ENCODE peak calls at places on chromosomes 6 and 20, in five cellular contexts. N, T, Q, W and V are unnamed samples.

GRCh38 chr20:297098-297924 is at the start of gene ZCCHC3:
- DNase-seq in N (peak; percentile 88), T (peak; percentile 93), Q (peak; percentile 74), W (peak; percentile 76), V (peak; percentile 86)

GRCh38 chr20:60056345-60057122 is 98.3 kb downstream of the CDH26 start:
- DNase-seq in N (no peak), T (no peak), Q (no peak), W (no peak), V (no peak)

GRCh38 chr6:29887330-29887818 is 55.0 kb upstream of the HLA-A start:
- DNase-seq in N (peak; percentile 52), T (peak; percentile 21), Q (no peak), W (no peak), V (no peak)

GRCh38 chr6:31180500-31180899 is 10.0 kb upstream of the POU5F1 start:
- DNase-seq in N (peak; percentile 87), T (peak; percentile 81), Q (peak; percentile 28), W (no peak), V (no peak)

GRCh38 chr6:88623531-88623930 is 339.9 kb downstream of the RNGTT start:
- DNase-seq in N (no peak), T (no peak), Q (no peak), W (no peak), V (no peak)

GRCh38 chr6:169669889-169670288 is 31.9 kb downstream of the WDR27 start:
- DNase-seq in N (no peak), T (peak; percentile 25), Q (peak; percentile 58), W (no peak), V (no peak)

GRCh38 chr6:16436550-16436949 is 198.2 kb downstream of the GMPR start:
- DNase-seq in N (no peak), T (no peak), Q (no peak), W (no peak), V (no peak)

GRCh38 chr6:2579241-2579761 is 171.4 kb downstream of the MYLK4 start:
- DNase-seq in N (no peak), T (peak; percentile 49), Q (peak; percentile 73), W (no peak), V (no peak)

GRCh38 chr6:37990762-37991525 is 171.4 kb downstream of the ZFAND3 start:
- DNase-seq in N (no peak), T (peak; percentile 87), Q (peak; percentile 87), W (no peak), V (no peak)

GRCh38 chr6:113976806-113977205 is 5.9 kb upstream of the HDAC2 start:
- DNase-seq in N (no peak), T (no peak), Q (no peak), W (no peak), V (no peak)

GRCh38 chr6:75472885-75473284 is 20.7 kb downstream of the FILIP1 start:
- DNase-seq in N (no peak), T (no peak), Q (no peak), W (no peak), V (no peak)

GRCh38 chr20:1280421-1281102 is 14.5 kb downstream of the SNPH start:
- DNase-seq in N (no peak), T (peak; percentile 8), Q (no peak), W (no peak), V (no peak)

GRCh38 chr6:34316442-34317171 is 67.8 kb upstream of the SMIM29 start:
- DNase-seq in N (no peak), T (no peak), Q (no peak), W (no peak), V (no peak)

GRCh38 chr20:31567380-31567720 is 37.7 kb upstream of the ID1 start:
- DNase-seq in N (no peak), T (no peak), Q (no peak), W (no peak), V (no peak)
- TF ChIP-seq CTCF in N (no peak), T (no peak), Q (no peak), W (no peak), V (no peak)

DNA sequence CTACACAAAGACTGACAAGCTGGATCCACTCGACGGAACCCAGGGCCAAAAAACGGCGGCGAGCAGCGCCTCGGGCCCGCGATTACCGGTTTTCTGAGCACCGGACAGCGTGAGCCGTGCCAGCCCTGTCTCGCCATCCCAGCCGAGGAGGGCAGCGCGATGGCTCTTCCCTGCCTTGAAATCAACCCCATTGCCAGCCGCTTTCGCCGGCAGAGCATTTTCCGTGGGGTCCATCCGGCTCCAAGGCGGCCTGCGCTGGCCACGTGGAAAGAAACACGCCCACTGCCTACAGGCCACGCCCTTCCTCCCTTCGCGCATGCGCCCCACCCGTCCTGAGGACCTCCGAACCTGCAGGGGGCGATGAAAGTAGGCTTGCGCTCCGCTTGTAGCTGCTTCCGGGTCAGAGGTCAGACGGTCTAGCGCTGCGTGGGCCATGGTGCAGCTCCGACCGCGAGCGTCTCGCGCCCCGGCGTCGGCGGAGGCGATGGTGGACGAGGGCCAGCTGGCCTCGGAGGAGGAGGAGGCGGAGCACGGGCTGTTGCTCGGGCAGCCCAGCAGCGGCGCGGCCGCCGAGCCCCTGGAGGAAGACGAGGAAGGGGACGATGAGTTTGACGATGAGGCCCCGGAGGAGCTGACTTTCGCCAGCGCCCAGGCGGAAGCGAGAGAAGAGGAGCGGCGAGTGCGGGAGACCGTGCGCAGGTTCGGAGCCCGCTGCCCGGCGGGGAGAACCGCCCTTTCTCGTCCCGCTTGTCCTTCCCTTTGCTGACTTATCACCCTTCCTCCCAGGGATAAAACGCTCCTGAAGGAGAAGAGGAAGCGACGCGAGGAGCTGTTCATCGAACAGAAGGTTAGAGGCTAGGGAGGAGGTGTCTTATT is at the start of gene NOL7:
- DNase-seq in N (peak; percentile 96), T (peak; percentile 99), Q (peak; percentile 96), W (peak; percentile 98), V (peak; percentile 99)
- TF ChIP-seq CTCF in N (peak; percentile 37), T (peak; percentile 78), Q (peak; percentile 94), W (peak; percentile 82), V (peak; percentile 87)

DNA sequence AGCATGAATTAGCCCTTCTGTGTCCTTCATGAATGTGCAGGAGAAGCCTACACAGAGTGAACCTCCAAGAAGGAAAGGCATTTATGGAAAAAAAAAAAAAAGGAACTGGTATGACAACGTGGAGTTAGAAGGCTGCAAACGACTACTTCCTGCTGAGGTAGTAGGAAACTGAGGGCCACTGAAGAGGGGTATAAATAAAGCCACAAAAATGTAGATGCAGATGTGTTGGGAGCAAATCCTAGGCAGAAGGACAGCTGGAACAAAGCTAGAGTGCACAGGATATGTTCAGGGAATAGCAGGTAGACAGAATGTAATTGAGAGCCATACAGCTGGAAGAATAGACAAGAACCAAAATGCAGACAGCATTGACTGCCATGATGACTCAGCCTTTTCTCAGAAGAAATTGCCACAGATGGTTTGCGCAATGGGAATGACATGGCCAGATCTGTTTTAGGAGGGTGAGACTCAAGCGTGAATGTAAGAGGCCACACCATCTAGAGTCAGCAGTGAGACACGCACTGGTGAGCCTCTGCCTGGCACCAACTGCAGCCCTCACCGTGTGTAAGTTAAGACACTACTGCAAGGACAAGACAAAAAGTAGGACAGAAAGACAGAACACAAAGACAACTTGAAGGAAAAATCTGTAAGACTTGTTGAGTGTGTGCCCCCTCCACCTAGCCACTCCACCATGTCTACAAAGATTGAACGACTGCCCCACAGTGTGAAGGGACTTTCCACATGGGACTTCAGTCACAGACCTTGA is 79.8 kb downstream of the KIF13A start:
- DNase-seq in N (no peak), T (peak; percentile 100), Q (peak; percentile 96), W (no peak), V (no peak)
- TF ChIP-seq CTCF in N (no peak), T (peak; percentile 48), Q (peak; percentile 61), W (no peak), V (no peak)

GRCh38 chr20:6053064-6053775 is 640 bp downstream of the LRRN4 start:
- DNase-seq in N (no peak), T (no peak), Q (no peak), W (no peak), V (no peak)

GRCh38 chr20:6057139-6057538 is 3.3 kb upstream of the LRRN4 start:
- DNase-seq in N (no peak), T (no peak), Q (no peak), W (no peak), V (no peak)

GRCh38 chr20:6053776-6054688 is at the start of gene LRRN4:
- DNase-seq in N (peak; percentile 45), T (peak; percentile 12), Q (no peak), W (no peak), V (peak; percentile 54)

GRCh38 chr20:6055981-6056569 is 2.2 kb upstream of the LRRN4 start:
- DNase-seq in N (no peak), T (no peak), Q (no peak), W (no peak), V (no peak)

GRCh38 chr20:6055161-6055783 is 1.4 kb upstream of the LRRN4 start:
- DNase-seq in N (no peak), T (no peak), Q (no peak), W (no peak), V (peak; percentile 34)
- TF ChIP-seq CTCF in N (no peak), T (no peak), Q (no peak), W (no peak), V (no peak)

GRCh38 chr6:146027586-146028249 is 1.1 kb upstream of the GRM1 start:
- DNase-seq in N (peak; percentile 41), T (peak; percentile 2), Q (no peak), W (no peak), V (no peak)
- TF ChIP-seq CTCF in N (no peak), T (peak; percentile 7), Q (no peak), W (peak; percentile 28), V (no peak)